ENCODE peak calls at places on chromosomes 12 and 14, in four cellular contexts. A, N, B and O are unnamed samples.

GRCh38 chr12:52211716-52212585 is 20.1 kb upstream of the KRT80 start:
- DNase-seq in A (no peak), N (no peak), B (peak; percentile 2), O (no peak)

GRCh38 chr14:98798099-98798498 is 473.9 kb downstream of the BCL11B start:
- DNase-seq in A (no peak), N (no peak), B (peak; percentile 59), O (no peak)

GRCh38 chr14:67068246-67068645 is 121.0 kb upstream of the GARIN2 start:
- DNase-seq in A (no peak), N (no peak), B (no peak), O (no peak)

GRCh38 chr14:63039800-63040380 is 5.4 kb downstream of the KCNH5 start:
- DNase-seq in A (no peak), N (no peak), B (no peak), O (no peak)

GRCh38 chr14:64965356-64966000 is 6.7 kb downstream of the RAB15 start:
- DNase-seq in A (no peak), N (no peak), B (no peak), O (no peak)

GRCh38 chr12:106845910-106846309 is 71.4 kb downstream of the RIC8B start:
- DNase-seq in A (no peak), N (no peak), B (no peak), O (no peak)

GRCh38 chr12:119208626-119209061 is 29.9 kb downstream of the HSPB8 start:
- DNase-seq in A (no peak), N (no peak), B (peak; percentile 19), O (no peak)

GRCh38 chr12:78483767-78484315 is 380.7 kb upstream of the SYT1 start:
- DNase-seq in A (no peak), N (no peak), B (peak; percentile 45), O (no peak)

GRCh38 chr12:119512772-119513497 is 80.6 kb upstream of the TMEM233 start:
- DNase-seq in A (no peak), N (peak; percentile 25), B (no peak), O (no peak)

GRCh38 chr14:76091036-76091435 is 60.7 kb upstream of the GPATCH2L start:
- DNase-seq in A (no peak), N (no peak), B (no peak), O (no peak)

GRCh38 chr12:49428652-49429549 is 61.6 kb downstream of the SPATS2 start:
- DNase-seq in A (peak; percentile 3), N (no peak), B (no peak), O (no peak)

GRCh38 chr14:96635850-96636249 is 133.7 kb downstream of the PAPOLA start:
- DNase-seq in A (no peak), N (no peak), B (no peak), O (no peak)

GRCh38 chr12:130762319-130762675 is 46.2 kb upstream of the RIMBP2 start:
- DNase-seq in A (no peak), N (no peak), B (no peak), O (no peak)

GRCh38 chr14:52377940-52378339 is 63.8 kb downstream of the PTGER2 start:
- DNase-seq in A (no peak), N (no peak), B (no peak), O (no peak)

GRCh38 chr14:69137456-69138188 is 15.3 kb downstream of the DCAF5 start:
- DNase-seq in A (no peak), N (no peak), B (no peak), O (no peak)

GRCh38 chr12:77387214-77387613 is 321.8 kb upstream of the E2F7 start:
- DNase-seq in A (no peak), N (no peak), B (no peak), O (no peak)

GRCh38 chr12:56261503-56262230 is 3.5 kb upstream of the ANKRD52 start:
- DNase-seq in A (peak; percentile 48), N (no peak), B (no peak), O (no peak)

GRCh38 chr12:84822541-84822940 is 90.1 kb downstream of the SLC6A15 start:
- DNase-seq in A (no peak), N (no peak), B (no peak), O (no peak)

GRCh38 chr12:132566551-132567131 is 43.7 kb downstream of the LRCOL1 start:
- DNase-seq in A (no peak), N (no peak), B (peak; percentile 87), O (no peak)

GRCh38 chr12:100578923-100579322 is 5.4 kb downstream of the GAS2L3 start:
- DNase-seq in A (no peak), N (no peak), B (no peak), O (no peak)

GRCh38 chr14:81435578-81436295 is 35.6 kb upstream of the STON2 start:
- DNase-seq in A (no peak), N (no peak), B (peak; percentile 61), O (no peak)

GRCh38 chr12:12433203-12433731 is 76.4 kb downstream of the BORCS5 start:
- DNase-seq in A (no peak), N (no peak), B (no peak), O (no peak)

GRCh38 chr12:130715996-130716917 is at the start of gene RIMBP2:
- DNase-seq in A (no peak), N (peak; percentile 44), B (peak; percentile 66), O (no peak)

GRCh38 chr14:97832734-97833133 is 1035.6 kb downstream of the VRK1 start:
- DNase-seq in A (no peak), N (no peak), B (no peak), O (no peak)

GRCh38 chr12:25420116-25420515 is 133.0 kb downstream of the LMNTD1 start:
- DNase-seq in A (no peak), N (no peak), B (no peak), O (no peak)

GRCh38 chr14:94581127-94581999 is at the start of gene SERPINA5:
- DNase-seq in A (no peak), N (no peak), B (peak; percentile 13), O (no peak)

GRCh38 chr12:30763053-30763452 is 8.3 kb upstream of the CAPRIN2 start:
- DNase-seq in A (no peak), N (no peak), B (no peak), O (no peak)

GRCh38 chr12:71476513-71476912 is 36.9 kb downstream of the LGR5 start:
- DNase-seq in A (no peak), N (no peak), B (no peak), O (no peak)

GRCh38 chr12:53208435-53208834 is 1.4 kb upstream of the ITGB7 start:
- DNase-seq in A (no peak), N (no peak), B (no peak), O (no peak)

GRCh38 chr12:92971869-92972524 is 42.9 kb upstream of the EEA1 start:
- DNase-seq in A (no peak), N (no peak), B (peak; percentile 61), O (no peak)

GRCh38 chr12:112121780-112122565 is 3.4 kb upstream of the TRAFD1 start:
- DNase-seq in A (peak; percentile 26), N (no peak), B (peak; percentile 79), O (no peak)

GRCh38 chr12:12872139-12872933 is 19.0 kb upstream of the GPRC5A start:
- DNase-seq in A (peak; percentile 87), N (no peak), B (no peak), O (no peak)

GRCh38 chr12:14394317-14395058 is 29.0 kb downstream of the ATF7IP start:
- DNase-seq in A (peak; percentile 79), N (peak; percentile 27), B (peak; percentile 39), O (peak; percentile 52)
- H3K4me1 ChIP-seq in A (peaks cover 24% of the 10 kb centered on the region), N (peaks cover 35% of the 10 kb centered on the region), B (peaks cover 35% of the 10 kb centered on the region), O (peaks cover 90% of the 10 kb centered on the region)

DNA sequence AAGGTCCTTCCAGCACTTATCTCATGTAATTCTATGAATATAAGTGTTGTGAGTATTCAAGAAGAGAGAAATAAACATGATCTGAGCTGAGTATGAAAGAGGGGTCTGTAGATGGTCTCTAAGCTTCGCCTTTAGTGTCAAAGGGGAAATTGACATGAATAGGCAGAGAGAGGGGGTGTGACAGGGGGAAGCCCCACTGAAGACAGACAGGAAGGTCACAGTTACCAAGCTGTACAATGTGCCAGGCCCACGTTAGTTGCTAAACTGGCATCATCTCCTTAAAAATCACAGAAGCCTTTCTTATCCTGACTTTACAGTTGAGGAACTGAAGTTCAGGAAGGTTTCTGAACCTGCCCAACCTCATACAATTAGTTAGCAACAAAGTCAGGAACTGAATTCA is 7.6 kb downstream of the ARHGEF40 start:
- DNase-seq in A (no peak), N (no peak), B (no peak), O (no peak)
- H3K27ac ChIP-seq in A (no peak overlapping the region), N (no peak overlapping the region), B (no peak overlapping the region), O (no peak overlapping the region)

GRCh38 chr12:89181271-89181920 is 170.9 kb downstream of the DUSP6 start:
- DNase-seq in A (no peak), N (no peak), B (no peak), O (no peak)
- H3K4me1 ChIP-seq in A (peaks cover 3% of the 10 kb centered on the region), N (peaks cover 36% of the 10 kb centered on the region), B (no peaks in the 10 kb centered on the region), O (no peaks in the 10 kb centered on the region)

GRCh38 chr12:40236357-40236850 is 11.6 kb downstream of the LRRK2 start:
- DNase-seq in A (no peak), N (no peak), B (no peak), O (no peak)
- H3K27ac ChIP-seq in A (no peak overlapping the region), N (no peak overlapping the region), B (no peak overlapping the region), O (no peak overlapping the region)